ENCODE peak calls at places on chromosome 6, in six cellular contexts. One of them, this sample, is unnamed.

GRCh38 chr6:156336096-156336495 is 441.1 kb upstream of the ARID1B start:
- DNase-seq in CD14-positive monocyte: no peak
- DNase-seq in WERI-Rb-1: peak; percentile 12
- DNase-seq in NCI-H146: peak; percentile 73
- DNase-seq in iPS-NIHi11: peak; percentile 26
- DNase-seq in Kasumi-1: no peak
- DNase-seq in this sample: no peak

GRCh38 chr6:110041830-110042229 is 63.7 kb downstream of the GPR6 start:
- DNase-seq in WERI-Rb-1: no peak
- DNase-seq in NCI-H146: no peak
- DNase-seq in CD14-positive monocyte: no peak
- DNase-seq in Kasumi-1: no peak
- DNase-seq in iPS-NIHi11: no peak
- DNase-seq in this sample: no peak

GRCh38 chr6:15066433-15067337 is 179.2 kb upstream of the JARID2 start:
- DNase-seq in iPS-NIHi11: no peak
- DNase-seq in Kasumi-1: peak; percentile 44
- DNase-seq in WERI-Rb-1: no peak
- DNase-seq in NCI-H146: no peak
- DNase-seq in CD14-positive monocyte: peak; percentile 93
- DNase-seq in this sample: peak; percentile 63

GRCh38 chr6:151647871-151648639 is 154.2 kb downstream of the CCDC170 start:
- DNase-seq in CD14-positive monocyte: no peak
- DNase-seq in Kasumi-1: no peak
- DNase-seq in WERI-Rb-1: peak; percentile 70
- DNase-seq in iPS-NIHi11: peak; percentile 53
- DNase-seq in NCI-H146: no peak
- DNase-seq in this sample: no peak

GRCh38 chr6:14863896-14864850 is 381.7 kb upstream of the JARID2 start:
- DNase-seq in NCI-H146: peak; percentile 9
- DNase-seq in WERI-Rb-1: peak; percentile 81
- DNase-seq in CD14-positive monocyte: no peak
- DNase-seq in Kasumi-1: no peak
- DNase-seq in iPS-NIHi11: peak; percentile 48
- DNase-seq in this sample: no peak

GRCh38 chr6:1388927-1389790 is at the start of gene FOXF2:
- DNase-seq in Kasumi-1: no peak
- DNase-seq in iPS-NIHi11: peak; percentile 74
- DNase-seq in WERI-Rb-1: no peak
- DNase-seq in CD14-positive monocyte: no peak
- DNase-seq in NCI-H146: no peak
- DNase-seq in this sample: no peak

GRCh38 chr6:76706566-76706965 is 634.1 kb upstream of the IMPG1 start:
- DNase-seq in CD14-positive monocyte: no peak
- DNase-seq in iPS-NIHi11: no peak
- DNase-seq in NCI-H146: no peak
- DNase-seq in Kasumi-1: no peak
- DNase-seq in WERI-Rb-1: no peak
- DNase-seq in this sample: no peak

GRCh38 chr6:108622601-108623335 is 62.1 kb downstream of the FOXO3 start:
- DNase-seq in WERI-Rb-1: peak; percentile 25
- DNase-seq in iPS-NIHi11: no peak
- DNase-seq in Kasumi-1: peak; percentile 82
- DNase-seq in CD14-positive monocyte: peak; percentile 88
- DNase-seq in NCI-H146: no peak
- DNase-seq in this sample: peak; percentile 61

GRCh38 chr6:25311251-25311910 is 32.2 kb downstream of the CARMIL1 start:
- DNase-seq in NCI-H146: peak; percentile 48
- DNase-seq in WERI-Rb-1: no peak
- DNase-seq in CD14-positive monocyte: no peak
- DNase-seq in Kasumi-1: no peak
- DNase-seq in iPS-NIHi11: no peak
- DNase-seq in this sample: no peak

GRCh38 chr6:110566346-110567125 is 90.1 kb upstream of the SLC22A16 start:
- DNase-seq in iPS-NIHi11: no peak
- DNase-seq in NCI-H146: no peak
- DNase-seq in WERI-Rb-1: no peak
- DNase-seq in Kasumi-1: no peak
- DNase-seq in CD14-positive monocyte: no peak
- DNase-seq in this sample: no peak

GRCh38 chr6:163603395-163603794 is 188.9 kb downstream of the QKI start:
- DNase-seq in CD14-positive monocyte: no peak
- DNase-seq in iPS-NIHi11: no peak
- DNase-seq in WERI-Rb-1: no peak
- DNase-seq in Kasumi-1: no peak
- DNase-seq in NCI-H146: no peak
- DNase-seq in this sample: no peak

GRCh38 chr6:163147988-163148387 is 266.5 kb upstream of the QKI start:
- DNase-seq in WERI-Rb-1: no peak
- DNase-seq in CD14-positive monocyte: no peak
- DNase-seq in iPS-NIHi11: no peak
- DNase-seq in NCI-H146: no peak
- DNase-seq in Kasumi-1: peak; percentile 20
- DNase-seq in this sample: no peak

GRCh38 chr6:145734486-145735355 is 599 bp downstream of the EPM2A start:
- DNase-seq in iPS-NIHi11: peak; percentile 87
- DNase-seq in NCI-H146: peak; percentile 98
- DNase-seq in WERI-Rb-1: peak; percentile 98
- DNase-seq in Kasumi-1: peak; percentile 87
- DNase-seq in CD14-positive monocyte: peak; percentile 56
- DNase-seq in this sample: peak; percentile 93

GRCh38 chr6:113860165-113860955 is 3.2 kb downstream of the MARCKS start:
- DNase-seq in iPS-NIHi11: peak; percentile 52
- DNase-seq in Kasumi-1: no peak
- DNase-seq in NCI-H146: peak; percentile 54
- DNase-seq in WERI-Rb-1: peak; percentile 20
- DNase-seq in CD14-positive monocyte: no peak
- DNase-seq in this sample: no peak

GRCh38 chr6:38012573-38012972 is 193.0 kb downstream of the ZFAND3 start:
- DNase-seq in Kasumi-1: peak; percentile 73
- DNase-seq in CD14-positive monocyte: no peak
- DNase-seq in WERI-Rb-1: peak; percentile 60
- DNase-seq in NCI-H146: peak; percentile 74
- DNase-seq in iPS-NIHi11: peak; percentile 41
- DNase-seq in this sample: no peak

GRCh38 chr6:33947047-33947446 is 143.2 kb upstream of the MLN start:
- DNase-seq in CD14-positive monocyte: no peak
- DNase-seq in NCI-H146: no peak
- DNase-seq in Kasumi-1: no peak
- DNase-seq in WERI-Rb-1: no peak
- DNase-seq in iPS-NIHi11: no peak
- DNase-seq in this sample: no peak

GRCh38 chr6:112035446-112035845 is 18.5 kb upstream of the CCN6 start:
- DNase-seq in iPS-NIHi11: no peak
- DNase-seq in Kasumi-1: no peak
- DNase-seq in CD14-positive monocyte: no peak
- DNase-seq in WERI-Rb-1: no peak
- DNase-seq in NCI-H146: no peak
- DNase-seq in this sample: no peak

This sample was measured in lower lobe of right lung.